ENCODE peak calls at places on chromosomes 13 and 19, in five cellular contexts. Y, T, A, X and B are unnamed samples.

GRCh38 chr13:108005231-108005630 is 210.1 kb downstream of the LIG4 start:
- DNase-seq in T (no peak), A (no peak), Y (no peak), X (no peak), B (no peak)

GRCh38 chr19:55117636-55118391 is at the start of gene PPP1R12C:
- DNase-seq in T (peak; percentile 99), Y (peak; percentile 98), X (peak; percentile 98), A (peak; percentile 96), B (peak; percentile 93)

GRCh38 chr13:50291611-50292010 is 276.4 kb downstream of the KCNRG start:
- DNase-seq in X (no peak), Y (no peak), A (no peak), T (no peak), B (no peak)

GRCh38 chr19:28549680-28550277 is 663.2 kb downstream of the UQCRFS1 start:
- DNase-seq in A (no peak), Y (no peak), T (no peak), X (no peak), B (no peak)

GRCh38 chr19:43519436-43520088 is 7.4 kb downstream of the ETHE1 start:
- DNase-seq in A (peak; percentile 73), T (peak; percentile 59), X (peak; percentile 76), Y (peak; percentile 86), B (peak; percentile 77)

GRCh38 chr19:18605546-18606280 is 886 bp downstream of the CRLF1 start:
- DNase-seq in T (no peak), Y (no peak), X (no peak), A (no peak), B (no peak)

GRCh38 chr19:47045867-47046470 is 2.5 kb downstream of the TMEM160 start:
- DNase-seq in T (no peak), X (no peak), Y (no peak), A (no peak), B (no peak)

GRCh38 chr19:51571599-51571998 is 516 bp downstream of the ZNF175 start:
- DNase-seq in Y (no peak), A (no peak), X (no peak), T (no peak), B (no peak)

GRCh38 chr13:106530209-106530906 is 5.1 kb downstream of the EFNB2 start:
- DNase-seq in Y (no peak), X (no peak), A (no peak), T (peak; percentile 29), B (no peak)

GRCh38 chr19:33755314-33756020 is 41.2 kb upstream of the KCTD15 start:
- DNase-seq in T (no peak), Y (no peak), X (no peak), A (no peak), B (no peak)

GRCh38 chr13:67138937-67139336 is 91.2 kb downstream of the PCDH9 start:
- DNase-seq in A (no peak), X (no peak), Y (no peak), T (no peak), B (no peak)

GRCh38 chr13:99992376-99992775 is 10.8 kb downstream of the ZIC2 start:
- DNase-seq in A (no peak), T (no peak), X (no peak), Y (no peak), B (no peak)

GRCh38 chr13:41864658-41865057 is 96.3 kb downstream of the VWA8 start:
- DNase-seq in A (no peak), X (no peak), T (no peak), Y (no peak), B (no peak)

GRCh38 chr19:3188627-3189596 is 3.2 kb downstream of the NCLN start:
- DNase-seq in T (no peak), Y (no peak), A (no peak), X (no peak), B (no peak)

GRCh38 chr13:107817652-107818287 is 397.6 kb downstream of the LIG4 start:
- DNase-seq in X (no peak), Y (no peak), T (no peak), A (no peak), B (no peak)

DNA sequence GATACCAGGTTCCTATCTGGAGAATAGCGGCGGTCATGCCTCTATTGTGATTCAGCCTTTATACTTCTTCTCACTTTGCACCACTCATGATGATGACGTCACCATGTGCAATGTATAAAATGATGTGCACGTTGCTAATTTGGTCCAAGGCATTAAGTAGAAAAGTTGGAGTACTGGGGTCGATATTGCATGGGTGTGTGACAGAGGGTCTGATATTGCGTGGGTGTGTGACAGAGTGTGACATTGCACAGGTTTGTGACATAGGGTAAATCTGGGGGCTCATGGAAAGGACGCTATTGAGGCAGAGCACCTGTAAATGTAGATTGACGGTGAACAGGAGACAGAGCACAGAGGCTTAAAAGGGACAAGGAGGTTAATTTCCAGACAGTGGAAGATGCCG is 4.5 kb upstream of the VN1R4 start:
- DNase-seq in T (no peak), X (no peak), Y (no peak), A (no peak), B (no peak)
- H3K27me3 ChIP-seq in T (no peaks in the 10 kb centered on the region), X (no peaks in the 10 kb centered on the region), Y (no peaks in the 10 kb centered on the region), A (no peaks in the 10 kb centered on the region), B (no peaks in the 10 kb centered on the region)

GRCh38 chr13:38702609-38703008 is 15.7 kb downstream of the FREM2 start:
- DNase-seq in T (no peak), Y (no peak), A (no peak), X (no peak), B (no peak)

GRCh38 chr13:38693641-38694040 is 6.8 kb downstream of the FREM2 start:
- DNase-seq in T (no peak), A (no peak), X (no peak), Y (no peak), B (no peak)

GRCh38 chr13:38697197-38697596 is 10.3 kb downstream of the FREM2 start:
- DNase-seq in Y (no peak), A (no peak), T (no peak), X (no peak), B (no peak)

GRCh38 chr13:38693168-38693567 is 6.3 kb downstream of the FREM2 start:
- DNase-seq in X (no peak), Y (no peak), A (no peak), T (no peak), B (no peak)

DNA sequence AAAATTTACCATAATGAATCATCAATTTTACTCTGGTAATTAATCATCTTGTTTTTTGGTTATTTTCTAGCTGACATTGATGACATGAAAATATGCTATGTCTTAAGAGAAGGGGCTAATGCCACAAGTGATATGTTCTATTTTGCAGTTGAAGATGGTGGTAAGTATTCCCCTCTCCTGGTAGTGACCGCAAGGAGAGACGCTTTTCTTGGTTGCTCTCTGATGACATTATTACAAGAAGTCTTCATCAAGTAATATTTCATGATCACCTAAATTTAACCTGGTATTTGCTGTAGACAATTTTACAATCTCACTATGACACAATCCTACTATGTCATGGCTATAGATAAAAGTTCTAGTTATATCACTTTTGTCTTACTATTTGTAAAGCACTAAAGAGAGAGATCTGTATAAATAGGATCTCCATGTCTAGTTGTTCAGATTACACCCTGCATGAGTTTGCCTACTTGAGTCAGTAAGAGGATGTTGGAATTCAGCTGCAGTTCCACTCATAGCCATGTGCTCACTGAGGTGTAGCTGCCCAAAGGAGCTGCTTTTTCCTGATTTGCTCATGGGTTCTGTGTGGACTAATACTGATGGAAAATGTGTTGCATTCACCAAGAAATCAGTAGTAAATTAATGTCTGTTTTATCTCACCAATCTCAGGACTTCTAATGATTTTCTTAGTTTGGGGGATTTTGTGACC is 10.9 kb downstream of the FREM2 start:
- DNase-seq in A (no peak), X (no peak), T (no peak), Y (no peak), B (no peak)
- TF ChIP-seq CTCF in A (no peak), X (no peak), T (no peak), Y (no peak), B (no peak)

GRCh38 chr19:13600802-13601201 is 94.5 kb upstream of the CACNA1A start:
- DNase-seq in A (no peak), X (no peak), Y (no peak), T (no peak), B (no peak)
- H3K27me3 ChIP-seq in A (no peaks in the 10 kb centered on the region), X (no peaks in the 10 kb centered on the region), Y (peaks cover 7% of the 10 kb centered on the region), T (no peaks in the 10 kb centered on the region), B (no peaks in the 10 kb centered on the region)

DNA sequence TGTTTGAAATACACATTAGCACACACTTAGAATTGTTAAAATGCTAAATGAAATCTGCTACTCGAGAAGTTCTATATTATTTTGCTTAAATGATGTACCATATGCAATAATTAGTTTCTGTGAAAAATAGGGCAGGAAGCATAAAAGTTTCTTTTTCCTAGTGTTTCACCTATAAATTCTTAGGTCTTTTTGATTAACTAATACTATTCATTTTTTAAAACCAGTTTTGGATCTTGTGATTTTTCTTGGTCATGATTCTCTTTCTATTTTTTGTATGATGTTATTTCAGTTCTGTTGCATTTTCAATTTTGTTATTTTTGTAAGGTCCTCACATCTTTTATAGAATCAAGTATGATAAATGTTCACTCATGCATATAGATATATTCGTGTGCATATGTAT is 66.1 kb downstream of the URI1 start:
- DNase-seq in A (no peak), X (no peak), T (no peak), Y (no peak), B (no peak)
- TF ChIP-seq CTCF in A (no peak), X (no peak), T (no peak), Y (no peak), B (no peak)

GRCh38 chr13:35190241-35190640 is 248.2 kb downstream of the NBEA start:
- DNase-seq in Y (no peak), X (no peak), A (no peak), T (no peak), B (no peak)
- H3K27me3 ChIP-seq in Y (no peaks in the 10 kb centered on the region), X (no peaks in the 10 kb centered on the region), A (no peaks in the 10 kb centered on the region), T (no peaks in the 10 kb centered on the region), B (no peaks in the 10 kb centered on the region)